ENCODE peak calls at places on chromosomes 11 and 22, in seven cellular contexts. F, D, W, X, C, I and Y are unnamed samples.

GRCh38 chr22:46416537-46417267 is 81.2 kb downstream of the TRMU start:
- DNase-seq in F (no peak), D (no peak), W (peak; percentile 59), X (peak; percentile 96), C (no peak), I (no peak), Y (no peak)

GRCh38 chr11:87428266-87428665 is 390.5 kb downstream of the TMEM135 start:
- DNase-seq in F (no peak), D (no peak), W (no peak), X (no peak), C (no peak), I (peak; percentile 60), Y (no peak)

GRCh38 chr11:40388097-40388818 is 1071.2 kb downstream of the LRRC4C start:
- DNase-seq in F (no peak), D (no peak), W (no peak), X (peak; percentile 68), C (no peak), I (peak; percentile 10), Y (no peak)

GRCh38 chr22:19879996-19880785 is 25.5 kb upstream of the GNB1L start:
- DNase-seq in F (no peak), D (no peak), W (no peak), X (no peak), C (no peak), I (no peak), Y (no peak)

GRCh38 chr11:12207384-12208150 is 97.2 kb downstream of the MICAL2 start:
- DNase-seq in F (no peak), D (no peak), W (peak; percentile 52), X (peak; percentile 87), C (no peak), I (peak; percentile 66), Y (no peak)

GRCh38 chr11:14773755-14774154 is 118.3 kb downstream of the CYP2R1 start:
- DNase-seq in F (peak; percentile 2), D (no peak), W (peak; percentile 64), X (no peak), C (no peak), I (peak; percentile 13), Y (no peak)

GRCh38 chr11:33257160-33257896 is at the start of gene HIPK3:
- DNase-seq in F (peak; percentile 88), D (peak; percentile 77), W (peak; percentile 88), X (peak; percentile 75), C (peak; percentile 84), I (peak; percentile 94), Y (peak; percentile 16)

GRCh38 chr22:18060646-18061620 is 16.9 kb upstream of the PEX26 start:
- DNase-seq in F (no peak), D (peak; percentile 74), W (no peak), X (peak; percentile 78), C (no peak), I (peak; percentile 88), Y (no peak)

GRCh38 chr11:81207421-81208054 is 1526.1 kb downstream of the FAM181B start:
- DNase-seq in F (no peak), D (no peak), W (no peak), X (no peak), C (no peak), I (no peak), Y (no peak)

GRCh38 chr11:45665933-45666647 is 668 bp upstream of the CHST1 start:
- DNase-seq in F (no peak), D (no peak), W (peak; percentile 40), X (no peak), C (no peak), I (peak; percentile 34), Y (no peak)

GRCh38 chr11:134139873-134140331 is 71.0 kb downstream of the JAM3 start:
- DNase-seq in F (peak; percentile 43), D (peak; percentile 8), W (peak; percentile 91), X (peak; percentile 71), C (peak; percentile 56), I (peak; percentile 86), Y (peak; percentile 76)

GRCh38 chr11:44561275-44561781 is 4.1 kb upstream of the CD82 start:
- DNase-seq in F (no peak), D (no peak), W (no peak), X (peak; percentile 39), C (no peak), I (no peak), Y (no peak)

GRCh38 chr11:68471360-68472340 is 11.1 kb downstream of the PPP6R3 start:
- DNase-seq in F (no peak), D (no peak), W (peak; percentile 95), X (peak; percentile 97), C (peak; percentile 51), I (peak; percentile 56), Y (no peak)

GRCh38 chr11:67262731-67263675 is 3.3 kb upstream of the GRK2 start:
- DNase-seq in F (peak; percentile 87), D (peak; percentile 98), W (peak; percentile 84), X (peak; percentile 77), C (peak; percentile 82), I (peak; percentile 94), Y (no peak)

GRCh38 chr11:68349461-68350249 is 37.3 kb downstream of the LRP5 start:
- DNase-seq in F (no peak), D (no peak), W (no peak), X (no peak), C (no peak), I (no peak), Y (no peak)

GRCh38 chr22:43562843-43563242 is 151.0 kb downstream of the MPPED1 start:
- DNase-seq in F (no peak), D (no peak), W (no peak), X (no peak), C (no peak), I (no peak), Y (no peak)

GRCh38 chr22:45964372-45964771 is 12.6 kb downstream of the WNT7B start:
- DNase-seq in F (no peak), D (no peak), W (no peak), X (no peak), C (no peak), I (no peak), Y (no peak)

DNA sequence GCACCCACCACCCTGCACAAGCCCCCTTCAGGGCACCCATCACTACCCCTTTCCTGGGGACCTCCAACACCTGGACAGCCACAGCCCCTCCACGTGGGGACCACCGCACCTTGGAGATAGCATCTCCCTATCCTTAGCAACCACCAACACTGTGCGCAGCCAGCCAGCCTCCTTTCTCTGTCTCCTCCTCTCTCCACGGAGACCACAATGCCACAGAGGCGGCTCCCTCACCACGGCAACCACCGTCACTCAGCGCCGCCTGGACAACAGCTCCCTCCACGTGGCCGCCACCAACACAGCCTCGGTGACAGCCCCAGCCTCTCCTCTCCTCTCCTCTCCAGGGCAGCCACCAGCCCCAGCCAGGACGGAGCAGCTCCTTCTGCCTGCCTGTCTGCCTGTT is 10.5 kb downstream of the ELFN2 start:
- DNase-seq in F (no peak), D (no peak), W (no peak), X (no peak), C (peak; percentile 53), I (no peak), Y (no peak)
- H3K27ac ChIP-seq in F (no peak overlapping the region), D (no peak overlapping the region), W (no peak overlapping the region), X (no peak overlapping the region), C (no peak overlapping the region), I (no peak overlapping the region), Y (no peak overlapping the region)

GRCh38 chr11:47394050-47394321 is 14.4 kb upstream of the SLC39A13 start:
- DNase-seq in F (no peak), D (no peak), W (no peak), X (no peak), C (no peak), I (no peak), Y (no peak)
- H3K4me1 ChIP-seq in F (peaks cover 63% of the 10 kb centered on the region), D (no peaks in the 10 kb centered on the region), W (peaks cover 15% of the 10 kb centered on the region), X (peaks cover 8% of the 10 kb centered on the region), C (peaks cover 45% of the 10 kb centered on the region), I (no peaks in the 10 kb centered on the region), Y (no peaks in the 10 kb centered on the region)

GRCh38 chr22:29765905-29766631 is 739 bp downstream of the ZMAT5 start:
- DNase-seq in F (peak; percentile 43), D (no peak), W (no peak), X (no peak), C (no peak), I (peak; percentile 36), Y (no peak)

GRCh38 chr22:29766632-29767288 is at the start of gene ZMAT5:
- DNase-seq in F (peak; percentile 98), D (peak; percentile 97), W (peak; percentile 98), X (peak; percentile 96), C (peak; percentile 94), I (peak; percentile 99), Y (peak; percentile 93)

GRCh38 chr22:29758068-29758622 is 8.7 kb downstream of the ZMAT5 start:
- DNase-seq in F (no peak), D (no peak), W (peak; percentile 11), X (no peak), C (no peak), I (no peak), Y (no peak)

GRCh38 chr22:29758959-29759358 is 7.8 kb downstream of the ZMAT5 start:
- DNase-seq in F (no peak), D (no peak), W (no peak), X (no peak), C (no peak), I (no peak), Y (no peak)

DNA sequence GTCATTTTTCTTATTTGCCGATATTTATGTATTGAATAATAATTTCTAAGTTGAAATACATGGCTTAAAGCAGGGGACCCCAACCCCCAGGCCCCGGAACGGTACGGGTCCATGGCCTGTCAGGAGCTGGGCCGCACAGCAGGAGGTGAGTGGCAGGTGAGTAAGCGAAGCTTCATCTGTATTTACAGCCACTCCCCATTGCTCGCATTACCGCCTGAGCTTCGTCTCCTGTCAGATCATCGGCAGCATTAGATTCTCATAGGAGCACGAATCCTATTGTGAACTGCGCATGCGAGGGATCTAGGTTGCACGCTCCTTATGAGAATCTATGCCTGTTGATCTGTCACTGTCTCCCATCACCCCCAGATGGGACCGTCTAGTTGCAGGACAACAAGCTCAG is 4.5 kb downstream of the ZMAT5 start:
- DNase-seq in F (no peak), D (no peak), W (no peak), X (no peak), C (no peak), I (no peak), Y (no peak)
- H3K4me3 ChIP-seq in F (no peak overlapping the region), D (no peak overlapping the region), W (no peak overlapping the region), X (no peak overlapping the region), C (no peak overlapping the region), I (no peak overlapping the region), Y (no peak overlapping the region)

DNA sequence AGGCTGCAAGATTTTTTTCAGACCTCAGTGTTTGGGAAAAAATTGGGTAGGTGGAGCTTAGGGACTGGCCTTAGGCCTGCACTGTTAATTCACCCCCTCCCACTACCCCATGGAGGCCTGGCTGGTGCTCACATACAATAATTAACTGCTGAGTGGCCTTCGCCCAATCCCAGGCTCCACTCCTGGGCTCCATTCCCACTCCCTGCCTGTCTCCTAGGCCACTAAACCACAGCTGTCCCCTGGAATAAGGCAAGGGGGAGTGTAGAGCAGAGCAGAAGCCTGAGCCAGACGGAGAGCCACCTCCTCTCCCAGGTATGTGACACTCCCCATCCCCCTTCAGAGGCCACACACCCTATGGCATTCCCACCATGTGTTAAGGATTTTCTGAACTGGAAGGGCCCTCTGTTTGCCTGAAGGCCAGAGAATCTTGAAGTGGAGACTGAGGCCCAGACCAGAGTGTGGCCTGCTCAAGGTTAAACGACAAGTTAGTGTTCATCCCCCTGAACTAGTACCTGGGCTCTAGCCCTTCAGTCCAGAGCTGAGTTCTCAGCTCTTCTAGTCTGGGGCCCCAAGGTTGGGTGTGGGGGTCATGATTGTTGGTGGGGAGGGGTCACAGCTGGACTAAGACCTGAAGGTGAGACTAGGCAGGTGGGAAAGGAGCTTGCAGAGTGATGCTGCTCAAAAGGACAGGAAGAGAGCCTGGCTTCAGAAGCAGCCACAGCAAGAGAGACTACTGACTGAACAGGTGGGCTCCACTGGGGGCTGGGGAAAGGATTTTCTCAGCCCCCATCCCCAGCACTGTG is 2.3 kb upstream of the FOLR1 start:
- DNase-seq in F (no peak), D (no peak), W (no peak), X (peak; percentile 43), C (no peak), I (no peak), Y (no peak)
- H3K27ac ChIP-seq in F (no peak overlapping the region), D (no peak overlapping the region), W (no peak overlapping the region), X (no peak overlapping the region), C (no peak overlapping the region), I (no peak overlapping the region), Y (no peak overlapping the region)